ENCODE peak calls at places on chromosomes 3 and 15, in four cellular contexts. Q is WTC11, D is K562, Z is H1. K is an unnamed sample.

GRCh38 chr3:52769786-52770445 is 824 bp downstream of the NEK4 start:
- DNase-seq in Q (no peak), D (peak; percentile 7), Z (no peak), K (no peak)

GRCh38 chr3:148794357-148794756 is 33.3 kb upstream of the CPB1 start:
- DNase-seq in Q (no peak), D (no peak), Z (no peak), K (no peak)

GRCh38 chr15:50542051-50542450 is 4.4 kb downstream of the USP50 start:
- DNase-seq in Q (no peak), D (no peak), Z (no peak), K (no peak)

GRCh38 chr15:34501131-34501530 is 63.5 kb upstream of the GOLGA8A start:
- DNase-seq in Q (no peak), D (no peak), Z (no peak), K (no peak)

GRCh38 chr3:183513046-183513706 is 42.3 kb downstream of the KLHL6 start:
- DNase-seq in Q (no peak), D (no peak), Z (no peak), K (no peak)

GRCh38 chr15:73564255-73564654 is 68.9 kb downstream of the NPTN start:
- DNase-seq in Q (no peak), D (peak; percentile 57), Z (no peak), K (no peak)

GRCh38 chr3:66037986-66038369 is 740 bp downstream of the MAGI1 start:
- DNase-seq in Q (peak; percentile 32), D (peak; percentile 5), Z (no peak), K (peak; percentile 64)

GRCh38 chr3:165729756-165730155 is 107.5 kb downstream of the BCHE start:
- DNase-seq in Q (no peak), D (no peak), Z (no peak), K (no peak)

GRCh38 chr3:111282024-111282423 is 210.4 kb downstream of the NECTIN3 start:
- DNase-seq in Q (no peak), D (no peak), Z (no peak), K (no peak)

GRCh38 chr3:185702564-185703225 is 116.6 kb downstream of the SENP2 start:
- DNase-seq in Q (no peak), D (no peak), Z (no peak), K (no peak)

GRCh38 chr3:185175370-185175987 is 22.6 kb upstream of the C3orf70 start:
- DNase-seq in Q (peak; percentile 38), D (peak; percentile 51), Z (no peak), K (peak; percentile 17)

GRCh38 chr3:107911337-107912000 is 179.4 kb downstream of the CD47 start:
- DNase-seq in Q (no peak), D (no peak), Z (no peak), K (no peak)

GRCh38 chr15:43934480-43934879 is 107.7 kb downstream of the WDR76 start:
- DNase-seq in Q (no peak), D (no peak), Z (no peak), K (no peak)

GRCh38 chr3:14225421-14225820 is 46.8 kb downstream of the LSM3 start:
- DNase-seq in Q (no peak), D (no peak), Z (no peak), K (no peak)

GRCh38 chr3:8986741-8987672 is 23.7 kb upstream of the RAD18 start:
- DNase-seq in Q (no peak), D (no peak), Z (no peak), K (no peak)

GRCh38 chr3:135762188-135762853 is 203.2 kb upstream of the PPP2R3A start:
- DNase-seq in Q (peak; percentile 28), D (no peak), Z (no peak), K (no peak)

GRCh38 chr3:58411036-58411435 is 22.6 kb downstream of the PDHB start:
- DNase-seq in Q (no peak), D (no peak), Z (no peak), K (no peak)

GRCh38 chr15:83858820-83859505 is 205.0 kb downstream of the ADAMTSL3 start:
- DNase-seq in Q (no peak), D (no peak), Z (no peak), K (no peak)

GRCh38 chr3:143565943-143566342 is 282.3 kb downstream of the SLC9A9 start:
- DNase-seq in Q (no peak), D (no peak), Z (no peak), K (no peak)

GRCh38 chr3:184255291-184256039 is 5.9 kb downstream of the CAMK2N2 start:
- DNase-seq in Q (no peak), D (no peak), Z (no peak), K (no peak)

GRCh38 chr3:82132210-82133069 is 371.0 kb upstream of the GBE1 start:
- DNase-seq in Q (no peak), D (no peak), Z (no peak), K (no peak)

DNA sequence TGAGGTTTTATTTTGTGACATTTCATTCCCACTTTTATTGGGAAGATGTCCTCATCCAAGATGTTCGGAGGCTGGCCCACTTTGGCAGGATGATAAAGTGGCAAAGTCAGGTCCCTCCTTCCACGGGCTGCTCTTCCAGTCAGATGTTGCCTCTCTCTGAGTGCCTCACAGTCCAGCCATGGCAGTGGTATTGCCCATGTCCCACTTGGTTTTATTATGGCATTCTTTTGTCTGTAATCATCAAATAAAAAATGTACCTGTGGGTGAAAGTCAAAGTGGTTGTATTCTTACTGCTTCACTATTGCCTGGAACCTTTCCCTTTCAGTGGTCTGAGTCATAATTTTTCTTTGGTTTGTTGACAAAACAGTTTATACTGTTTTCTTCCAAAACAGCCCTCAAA is 20.2 kb downstream of the ARNT2 start:
- DNase-seq in Q (no peak), D (no peak), Z (no peak), K (no peak)
- TF ChIP-seq TEAD4 in Q (no peak), D (no peak), Z (no peak), K (no peak)

GRCh38 chr3:31371464-31371863 is 161.3 kb upstream of the STT3B start:
- DNase-seq in Q (no peak), D (no peak), Z (no peak), K (no peak)
- TF ChIP-seq TEAD4 in Q (no peak), D (no peak), Z (no peak), K (no peak)

DNA sequence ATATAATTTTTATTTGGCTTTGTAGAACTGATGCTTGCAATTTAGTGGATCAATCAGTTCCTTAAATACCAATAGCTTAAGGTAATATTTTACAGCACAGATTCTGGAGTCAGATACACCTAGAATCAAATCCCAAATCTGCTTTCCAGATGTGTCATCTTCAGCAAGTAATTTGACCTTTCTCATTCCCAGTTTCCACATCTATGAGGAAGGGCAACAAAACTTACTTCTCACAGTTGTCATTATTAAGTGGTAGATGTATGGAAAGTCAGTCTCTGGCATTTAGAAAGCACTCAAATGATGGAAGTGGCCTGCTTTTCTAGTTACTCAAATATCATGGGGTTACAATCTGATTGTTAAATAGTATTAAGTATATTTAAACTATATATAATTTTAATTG is 767.0 kb downstream of the CADM2 start:
- DNase-seq in Q (no peak), D (no peak), Z (no peak), K (no peak)
- TF ChIP-seq TEAD4 in Q (no peak), D (no peak), Z (no peak), K (no peak)

DNA sequence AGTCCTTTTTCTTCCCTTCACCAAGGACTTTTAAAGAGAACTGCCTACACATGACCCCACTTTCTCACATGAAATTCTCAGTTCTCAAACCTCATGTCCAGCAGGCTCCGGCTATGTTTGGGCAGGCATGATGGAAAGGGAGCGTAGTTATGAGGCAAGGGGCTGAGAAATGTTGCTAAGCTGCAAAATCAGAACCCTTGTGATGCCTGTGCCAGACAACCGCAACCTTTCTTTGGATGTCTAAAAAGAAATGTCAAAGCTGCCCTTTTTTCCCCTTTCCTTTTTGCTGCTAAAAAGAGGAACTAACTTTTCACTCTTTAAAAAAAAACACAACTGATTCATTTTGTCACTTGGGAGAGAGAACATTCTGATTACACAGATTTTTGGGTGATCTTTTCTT is 19.2 kb downstream of the GNB4 start:
- DNase-seq in Q (no peak), D (no peak), Z (no peak), K (no peak)
- TF ChIP-seq TEAD4 in Q (no peak), D (no peak), Z (no peak), K (no peak)

GRCh38 chr3:60399861-60400845 is 851.1 kb downstream of the FHIT start:
- DNase-seq in Q (no peak), D (no peak), Z (no peak), K (no peak)

GRCh38 chr3:60402951-60403350 is 848.3 kb downstream of the FHIT start:
- DNase-seq in Q (no peak), D (no peak), Z (no peak), K (no peak)

GRCh38 chr3:60395173-60395762 is 856.0 kb downstream of the FHIT start:
- DNase-seq in Q (no peak), D (no peak), Z (no peak), K (no peak)

GRCh38 chr3:60403866-60404265 is 847.4 kb downstream of the FHIT start:
- DNase-seq in Q (no peak), D (no peak), Z (no peak), K (no peak)

GRCh38 chr3:60399295-60399694 is 852.0 kb downstream of the FHIT start:
- DNase-seq in Q (no peak), D (no peak), Z (no peak), K (no peak)
- TF ChIP-seq TEAD4 in Q (no peak), D (no peak), Z (no peak), K (no peak)

GRCh38 chr3:128107809-128108208 is 15.8 kb downstream of the RUVBL1 start:
- DNase-seq in Q (no peak), D (no peak), Z (no peak), K (peak; percentile 30)
- TF ChIP-seq TEAD4 in Q (no peak), D (no peak), Z (no peak), K (no peak)

GRCh38 chr3:4751057-4752051 is 227.9 kb upstream of the BHLHE40 start:
- DNase-seq in Q (no peak), D (no peak), Z (no peak), K (no peak)
- TF ChIP-seq TEAD4 in Q (no peak), D (no peak), Z (no peak), K (no peak)